ENCODE peak calls at places on chromosomes 3 and 15, in eight cellular contexts. One of them, this sample, is unnamed.

GRCh38 chr3:124275421-124275820 is 283.5 kb upstream of the ROPN1 start:
- DNase-seq in A549: no peak
- DNase-seq in fibroblast of lung: no peak
- DNase-seq in mesendoderm: no peak
- DNase-seq in GM23338: no peak
- DNase-seq in IMR-90: no peak
- DNase-seq in PC-3: no peak
- DNase-seq in H1: no peak
- DNase-seq in this sample: no peak

GRCh38 chr3:148309390-148310035 is 388.2 kb upstream of the AGTR1 start:
- DNase-seq in GM23338: peak; percentile 79
- DNase-seq in mesendoderm: peak; percentile 73
- DNase-seq in PC-3: peak; percentile 57
- DNase-seq in H1: peak; percentile 53
- DNase-seq in A549: peak; percentile 7
- DNase-seq in IMR-90: peak; percentile 51
- DNase-seq in fibroblast of lung: peak; percentile 40
- DNase-seq in this sample: no peak

GRCh38 chr15:48149858-48150257 is 28.2 kb downstream of the MYEF2 start:
- DNase-seq in A549: no peak
- DNase-seq in PC-3: peak; percentile 43
- DNase-seq in H1: no peak
- DNase-seq in GM23338: peak; percentile 31
- DNase-seq in mesendoderm: peak; percentile 27
- DNase-seq in IMR-90: peak; percentile 83
- DNase-seq in fibroblast of lung: peak; percentile 91
- DNase-seq in this sample: no peak

GRCh38 chr3:115071611-115072010 is 75.5 kb downstream of the ZBTB20 start:
- DNase-seq in mesendoderm: no peak
- DNase-seq in fibroblast of lung: peak; percentile 85
- DNase-seq in PC-3: no peak
- DNase-seq in IMR-90: peak; percentile 60
- DNase-seq in H1: no peak
- DNase-seq in A549: no peak
- DNase-seq in GM23338: no peak
- DNase-seq in this sample: peak; percentile 27

GRCh38 chr3:52801839-52802238 is 7.2 kb downstream of the ITIH3 start:
- DNase-seq in PC-3: no peak
- DNase-seq in A549: no peak
- DNase-seq in mesendoderm: no peak
- DNase-seq in H1: no peak
- DNase-seq in GM23338: no peak
- DNase-seq in fibroblast of lung: peak; percentile 31
- DNase-seq in IMR-90: no peak
- DNase-seq in this sample: no peak

GRCh38 chr15:40906947-40907802 is 12.9 kb downstream of the VPS18 start:
- DNase-seq in PC-3: peak; percentile 29
- DNase-seq in mesendoderm: no peak
- DNase-seq in A549: no peak
- DNase-seq in H1: no peak
- DNase-seq in fibroblast of lung: peak; percentile 51
- DNase-seq in GM23338: no peak
- DNase-seq in IMR-90: peak; percentile 41
- DNase-seq in this sample: peak; percentile 65

GRCh38 chr15:31391687-31392671 is 65.3 kb downstream of the KLF13 start:
- DNase-seq in A549: peak; percentile 78
- DNase-seq in PC-3: peak; percentile 25
- DNase-seq in H1: peak; percentile 87
- DNase-seq in mesendoderm: peak; percentile 72
- DNase-seq in fibroblast of lung: peak; percentile 75
- DNase-seq in GM23338: peak; percentile 77
- DNase-seq in IMR-90: peak; percentile 62
- DNase-seq in this sample: peak; percentile 97

GRCh38 chr3:39088889-39089288 is 18.5 kb downstream of the GORASP1 start:
- DNase-seq in mesendoderm: no peak
- DNase-seq in IMR-90: peak; percentile 31
- DNase-seq in H1: peak; percentile 20
- DNase-seq in fibroblast of lung: peak; percentile 5
- DNase-seq in A549: no peak
- DNase-seq in GM23338: no peak
- DNase-seq in PC-3: no peak
- DNase-seq in this sample: no peak

GRCh38 chr3:46091971-46092703 is 64.9 kb upstream of the XCR1 start:
- DNase-seq in GM23338: no peak
- DNase-seq in A549: no peak
- DNase-seq in PC-3: no peak
- DNase-seq in fibroblast of lung: no peak
- DNase-seq in H1: no peak
- DNase-seq in IMR-90: no peak
- DNase-seq in mesendoderm: no peak
- DNase-seq in this sample: no peak

GRCh38 chr15:43799209-43799944 is 643 bp downstream of the SERINC4 start:
- DNase-seq in IMR-90: no peak
- DNase-seq in fibroblast of lung: no peak
- DNase-seq in mesendoderm: peak; percentile 41
- DNase-seq in A549: no peak
- DNase-seq in H1: no peak
- DNase-seq in GM23338: no peak
- DNase-seq in PC-3: no peak
- DNase-seq in this sample: no peak

GRCh38 chr3:104878395-104878794 is 488.3 kb upstream of the ALCAM start:
- DNase-seq in mesendoderm: no peak
- DNase-seq in fibroblast of lung: peak; percentile 62
- DNase-seq in GM23338: no peak
- DNase-seq in IMR-90: peak; percentile 76
- DNase-seq in PC-3: no peak
- DNase-seq in H1: no peak
- DNase-seq in A549: no peak
- DNase-seq in this sample: peak; percentile 29

GRCh38 chr15:38226867-38227266 is 25.8 kb upstream of the SPRED1 start:
- DNase-seq in H1: no peak
- DNase-seq in GM23338: no peak
- DNase-seq in PC-3: peak; percentile 96
- DNase-seq in IMR-90: peak; percentile 94
- DNase-seq in mesendoderm: no peak
- DNase-seq in A549: peak; percentile 36
- DNase-seq in fibroblast of lung: peak; percentile 88
- DNase-seq in this sample: no peak

GRCh38 chr15:99127773-99128172 is 22.9 kb downstream of the SYNM start:
- DNase-seq in GM23338: no peak
- DNase-seq in fibroblast of lung: no peak
- DNase-seq in mesendoderm: no peak
- DNase-seq in PC-3: no peak
- DNase-seq in IMR-90: no peak
- DNase-seq in H1: no peak
- DNase-seq in A549: no peak
- DNase-seq in this sample: no peak

GRCh38 chr3:57006949-57007419 is 53.5 kb upstream of the SPATA12 start:
- DNase-seq in H1: peak; percentile 72
- DNase-seq in IMR-90: peak; percentile 34
- DNase-seq in mesendoderm: peak; percentile 51
- DNase-seq in A549: peak; percentile 18
- DNase-seq in GM23338: peak; percentile 67
- DNase-seq in fibroblast of lung: peak; percentile 56
- DNase-seq in PC-3: peak; percentile 98
- DNase-seq in this sample: no peak

GRCh38 chr15:86505951-86506350 is 426.3 kb downstream of the AGBL1 start:
- DNase-seq in A549: no peak
- DNase-seq in GM23338: no peak
- DNase-seq in H1: no peak
- DNase-seq in mesendoderm: no peak
- DNase-seq in PC-3: no peak
- DNase-seq in fibroblast of lung: no peak
- DNase-seq in IMR-90: no peak
- DNase-seq in this sample: no peak

GRCh38 chr15:78051622-78052405 is 25.7 kb downstream of the TBC1D2B start:
- DNase-seq in A549: no peak
- DNase-seq in mesendoderm: peak; percentile 47
- DNase-seq in GM23338: no peak
- DNase-seq in H1: no peak
- DNase-seq in IMR-90: peak; percentile 56
- DNase-seq in PC-3: peak; percentile 43
- DNase-seq in fibroblast of lung: peak; percentile 67
- DNase-seq in this sample: no peak

GRCh38 chr3:195421410-195421809 is 21.4 kb downstream of the ACAP2 start:
- DNase-seq in GM23338: no peak
- DNase-seq in PC-3: no peak
- DNase-seq in mesendoderm: no peak
- DNase-seq in A549: no peak
- DNase-seq in IMR-90: peak; percentile 43
- DNase-seq in H1: no peak
- DNase-seq in fibroblast of lung: peak; percentile 12
- DNase-seq in this sample: peak; percentile 13

GRCh38 chr3:122969585-122970453 is 57.7 kb downstream of the SEMA5B start:
- DNase-seq in fibroblast of lung: peak; percentile 91
- DNase-seq in IMR-90: peak; percentile 50
- DNase-seq in PC-3: peak; percentile 17
- DNase-seq in H1: no peak
- DNase-seq in mesendoderm: no peak
- DNase-seq in GM23338: no peak
- DNase-seq in A549: no peak
- DNase-seq in this sample: no peak

GRCh38 chr15:74243431-74243830 is 7.3 kb downstream of the CCDC33 start:
- DNase-seq in GM23338: no peak
- DNase-seq in PC-3: no peak
- DNase-seq in A549: no peak
- DNase-seq in mesendoderm: no peak
- DNase-seq in H1: no peak
- DNase-seq in IMR-90: no peak
- DNase-seq in fibroblast of lung: no peak
- DNase-seq in this sample: no peak

GRCh38 chr15:74240002-74240568 is 4.0 kb downstream of the CCDC33 start:
- DNase-seq in PC-3: peak; percentile 96
- DNase-seq in fibroblast of lung: peak; percentile 71
- DNase-seq in IMR-90: peak; percentile 35
- DNase-seq in A549: peak; percentile 72
- DNase-seq in GM23338: peak; percentile 47
- DNase-seq in mesendoderm: peak; percentile 67
- DNase-seq in H1: no peak
- DNase-seq in this sample: peak; percentile 98

GRCh38 chr15:74242296-74242929 is 6.3 kb downstream of the CCDC33 start:
- DNase-seq in fibroblast of lung: peak; percentile 51
- DNase-seq in GM23338: no peak
- DNase-seq in H1: no peak
- DNase-seq in mesendoderm: peak; percentile 42
- DNase-seq in A549: peak; percentile 41
- DNase-seq in PC-3: peak; percentile 19
- DNase-seq in IMR-90: peak; percentile 17
- DNase-seq in this sample: peak; percentile 95

GRCh38 chr15:74238984-74239645 is 3.0 kb downstream of the CCDC33 start:
- DNase-seq in IMR-90: no peak
- DNase-seq in fibroblast of lung: no peak
- DNase-seq in mesendoderm: no peak
- DNase-seq in PC-3: no peak
- DNase-seq in A549: no peak
- DNase-seq in GM23338: no peak
- DNase-seq in H1: no peak
- DNase-seq in this sample: peak; percentile 85

GRCh38 chr15:74240897-74241614 is 4.9 kb downstream of the CCDC33 start:
- DNase-seq in mesendoderm: peak; percentile 57
- DNase-seq in fibroblast of lung: no peak
- DNase-seq in H1: no peak
- DNase-seq in GM23338: no peak
- DNase-seq in PC-3: no peak
- DNase-seq in A549: no peak
- DNase-seq in IMR-90: no peak
- DNase-seq in this sample: peak; percentile 51
- H3K4me1 ChIP-seq in mesendoderm: peaks cover 34% of the 10 kb centered on the region
- H3K4me1 ChIP-seq in fibroblast of lung: no peaks in the 10 kb centered on the region
- H3K4me1 ChIP-seq in H1: peaks cover 30% of the 10 kb centered on the region
- H3K4me1 ChIP-seq in GM23338: peaks cover 12% of the 10 kb centered on the region
- H3K4me1 ChIP-seq in PC-3: peaks cover 29% of the 10 kb centered on the region
- H3K4me1 ChIP-seq in A549: peaks cover 51% of the 10 kb centered on the region
- H3K4me1 ChIP-seq in IMR-90: peaks cover 5% of the 10 kb centered on the region
- H3K4me1 ChIP-seq in this sample: peaks cover 19% of the 10 kb centered on the region

GRCh38 chr3:42022355-42022754 is 60.5 kb upstream of the ULK4 start:
- DNase-seq in fibroblast of lung: no peak
- DNase-seq in A549: no peak
- DNase-seq in mesendoderm: no peak
- DNase-seq in IMR-90: no peak
- DNase-seq in GM23338: no peak
- DNase-seq in H1: no peak
- DNase-seq in PC-3: no peak
- DNase-seq in this sample: no peak
- H3K4me2 ChIP-seq in fibroblast of lung: no peak overlapping the region
- H3K4me2 ChIP-seq in A549: no peak overlapping the region
- H3K4me2 ChIP-seq in mesendoderm: no peak overlapping the region
- H3K4me2 ChIP-seq in IMR-90: no peak overlapping the region
- H3K4me2 ChIP-seq in GM23338: peak overlapping the region; percentile 5
- H3K4me2 ChIP-seq in H1: no peak overlapping the region
- H3K4me2 ChIP-seq in PC-3: no peak overlapping the region
- H3K4me2 ChIP-seq in this sample: no peak overlapping the region

GRCh38 chr3:72080800-72081199 is 295.9 kb upstream of the PROK2 start:
- DNase-seq in PC-3: no peak
- DNase-seq in GM23338: no peak
- DNase-seq in IMR-90: no peak
- DNase-seq in H1: no peak
- DNase-seq in A549: no peak
- DNase-seq in mesendoderm: peak; percentile 70
- DNase-seq in fibroblast of lung: no peak
- DNase-seq in this sample: no peak

GRCh38 chr3:72080101-72080500 is 295.2 kb upstream of the PROK2 start:
- DNase-seq in IMR-90: no peak
- DNase-seq in GM23338: no peak
- DNase-seq in H1: no peak
- DNase-seq in mesendoderm: no peak
- DNase-seq in fibroblast of lung: no peak
- DNase-seq in PC-3: no peak
- DNase-seq in A549: no peak
- DNase-seq in this sample: no peak

GRCh38 chr3:72078661-72079368 is 293.9 kb upstream of the PROK2 start:
- DNase-seq in H1: no peak
- DNase-seq in IMR-90: no peak
- DNase-seq in PC-3: no peak
- DNase-seq in A549: no peak
- DNase-seq in fibroblast of lung: no peak
- DNase-seq in GM23338: no peak
- DNase-seq in mesendoderm: no peak
- DNase-seq in this sample: no peak

GRCh38 chr3:72079369-72079872 is 294.5 kb upstream of the PROK2 start:
- DNase-seq in GM23338: no peak
- DNase-seq in PC-3: no peak
- DNase-seq in A549: no peak
- DNase-seq in IMR-90: no peak
- DNase-seq in mesendoderm: no peak
- DNase-seq in H1: no peak
- DNase-seq in fibroblast of lung: no peak
- DNase-seq in this sample: no peak

GRCh38 chr3:72077473-72078259 is 292.7 kb upstream of the PROK2 start:
- DNase-seq in fibroblast of lung: no peak
- DNase-seq in A549: no peak
- DNase-seq in H1: no peak
- DNase-seq in PC-3: no peak
- DNase-seq in mesendoderm: no peak
- DNase-seq in GM23338: no peak
- DNase-seq in IMR-90: no peak
- DNase-seq in this sample: no peak
- H3K4me1 ChIP-seq in fibroblast of lung: no peaks in the 10 kb centered on the region
- H3K4me1 ChIP-seq in A549: no peaks in the 10 kb centered on the region
- H3K4me1 ChIP-seq in H1: no peaks in the 10 kb centered on the region
- H3K4me1 ChIP-seq in PC-3: no peaks in the 10 kb centered on the region
- H3K4me1 ChIP-seq in mesendoderm: no peaks in the 10 kb centered on the region
- H3K4me1 ChIP-seq in GM23338: peaks cover 16% of the 10 kb centered on the region
- H3K4me1 ChIP-seq in IMR-90: no peaks in the 10 kb centered on the region
- H3K4me1 ChIP-seq in this sample: peaks cover 10% of the 10 kb centered on the region

GRCh38 chr15:63088532-63089245 is 33.0 kb upstream of the LACTB start:
- DNase-seq in IMR-90: no peak
- DNase-seq in PC-3: no peak
- DNase-seq in A549: no peak
- DNase-seq in H1: no peak
- DNase-seq in GM23338: peak; percentile 43
- DNase-seq in mesendoderm: no peak
- DNase-seq in fibroblast of lung: no peak
- DNase-seq in this sample: no peak
- H3K4me2 ChIP-seq in IMR-90: peak overlapping the region; percentile 6
- H3K4me2 ChIP-seq in PC-3: no peak overlapping the region
- H3K4me2 ChIP-seq in A549: peak overlapping the region; percentile 79
- H3K4me2 ChIP-seq in H1: peak overlapping the region; percentile 0
- H3K4me2 ChIP-seq in GM23338: peak overlapping the region; percentile 66
- H3K4me2 ChIP-seq in mesendoderm: no peak overlapping the region
- H3K4me2 ChIP-seq in fibroblast of lung: peak overlapping the region; percentile 44
- H3K4me2 ChIP-seq in this sample: peak overlapping the region; percentile 48